ENCODE peak calls at places on chromosomes 12 and 14, in seven cellular contexts. V is uterus, B is cardiac fibroblast, Y is NB4, W is GM12865, Q is body of pancreas, D is AG04449. C is an unnamed sample.

GRCh38 chr12:58248599-58248998 is 307.2 kb downstream of the ATP23 start:
- DNase-seq in Q (no peak), W (no peak), Y (peak), D (no peak), V (no peak), B (no peak), C (no peak)

GRCh38 chr12:100138048-100138907 is 4.4 kb downstream of the BLTP3B start:
- DNase-seq in W (peak), V (no peak), B (peak), D (no peak), Q (no peak), Y (peak), C (no peak)

GRCh38 chr12:51846911-51847829 is 1.3 kb downstream of the FIGNL2 start:
- DNase-seq in V (no peak), B (no peak), Y (peak), Q (peak), W (no peak), D (no peak), C (no peak)

GRCh38 chr14:103476065-103476464 is 46.6 kb downstream of the CKB start:
- DNase-seq in D (no peak), Y (no peak), V (no peak), Q (no peak), W (no peak), B (no peak), C (no peak)

GRCh38 chr12:65495233-65495632 is 216.8 kb downstream of the MSRB3 start:
- DNase-seq in D (no peak), V (no peak), B (peak), Y (peak), W (peak), Q (no peak), C (peak)

GRCh38 chr14:92693998-92694780 is 54.2 kb downstream of the LGMN start:
- DNase-seq in V (no peak), B (no peak), D (no peak), Y (no peak), Q (no peak), W (no peak), C (peak)

GRCh38 chr12:53051881-53052412 is 2.1 kb downstream of the TNS2 start:
- DNase-seq in Q (no peak), B (no peak), W (no peak), V (peak), D (no peak), Y (no peak), C (no peak)

GRCh38 chr12:51183349-51183748 is 10.4 kb upstream of the TFCP2 start:
- DNase-seq in Q (no peak), D (no peak), B (no peak), Y (no peak), W (no peak), V (no peak), C (no peak)

GRCh38 chr12:64672925-64673409 is 62.7 kb downstream of the RASSF3 start:
- DNase-seq in D (no peak), V (peak), Q (peak), B (peak), W (no peak), Y (no peak), C (no peak)

GRCh38 chr14:38485011-38485410 is 229.1 kb upstream of the CLEC14A start:
- DNase-seq in V (no peak), D (no peak), B (no peak), Q (no peak), W (no peak), Y (no peak), C (no peak)

GRCh38 chr14:51310453-51311074 is 70.5 kb downstream of the TMX1 start:
- DNase-seq in D (no peak), Y (no peak), B (peak), V (peak), Q (no peak), W (no peak), C (no peak)

GRCh38 chr12:27015730-27016076 is 1.5 kb upstream of the TM7SF3 start:
- DNase-seq in W (peak), B (peak), Y (peak), D (no peak), V (no peak), Q (no peak), C (no peak)

GRCh38 chr12:121184425-121184824 is 25.5 kb upstream of the P2RX4 start:
- DNase-seq in B (no peak), Q (no peak), Y (no peak), V (no peak), D (no peak), W (no peak), C (no peak)

GRCh38 chr12:79897617-79898016 is 37.3 kb downstream of the PPP1R12A start:
- DNase-seq in Y (no peak), V (no peak), W (no peak), Q (no peak), D (peak), B (peak), C (peak)

GRCh38 chr14:65483647-65484046 is 71.1 kb downstream of the FUT8 start:
- DNase-seq in Y (no peak), D (no peak), W (peak), Q (no peak), V (no peak), B (peak), C (no peak)

GRCh38 chr14:25009891-25010290 is 40.1 kb downstream of the STXBP6 start:
- DNase-seq in Y (no peak), V (no peak), Q (no peak), D (no peak), W (no peak), B (peak), C (peak)

GRCh38 chr12:106296179-106296877 is 6.2 kb upstream of the TCP11L2 start:
- DNase-seq in Y (no peak), W (no peak), B (peak), V (no peak), D (peak), Q (peak), C (no peak)

GRCh38 chr12:5485471-5485870 is 53.6 kb downstream of the NTF3 start:
- DNase-seq in Q (no peak), D (no peak), B (no peak), Y (no peak), V (no peak), W (no peak), C (no peak)
- H3K4me3 ChIP-seq in Q (no peak), D (no peak), B (no peak), Y (no peak), V (no peak), W (no peak), C (no peak)

GRCh38 chr12:129911437-129912049 is 7.7 kb upstream of the TMEM132D start:
- DNase-seq in D (no peak), W (peak), V (no peak), B (peak), Q (peak), Y (peak), C (no peak)
- TF ChIP-seq CTCF in D (peak), W (peak), V (peak), B (peak), Q (peak), Y (peak), C (peak)

DNA sequence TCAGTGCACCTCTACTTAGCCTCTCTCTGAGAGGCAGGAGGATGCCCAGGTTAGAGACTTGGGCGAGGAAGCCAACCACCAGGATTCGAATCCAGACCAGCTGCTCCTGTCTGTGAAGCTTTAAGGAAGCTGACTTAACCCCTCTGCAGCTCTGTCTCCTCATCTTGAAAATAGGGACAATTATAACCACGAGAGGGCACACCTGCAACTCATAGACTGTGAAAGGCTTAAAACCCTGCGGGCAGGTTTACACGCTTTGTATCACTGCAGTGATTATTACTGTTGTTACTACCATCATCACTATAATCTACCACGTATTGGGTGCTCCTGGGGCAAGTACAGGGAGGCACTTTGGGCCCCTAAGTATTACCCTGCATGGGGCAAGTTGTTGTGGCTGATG is 379.8 kb downstream of the VRK1 start:
- DNase-seq in B (no peak), W (peak), V (no peak), D (no peak), Q (no peak), Y (peak), C (no peak)
- H3K4me3 ChIP-seq in B (no peak), W (no peak), V (no peak), D (no peak), Q (no peak), Y (no peak), C (no peak)

GRCh38 chr12:88228720-88229119 is 86.6 kb downstream of the TMTC3 start:
- DNase-seq in Q (no peak), V (no peak), D (no peak), W (no peak), Y (no peak), B (no peak), C (no peak)
- TF ChIP-seq CTCF in Q (no peak), V (no peak), D (no peak), W (no peak), Y (no peak), B (no peak), C (no peak)

GRCh38 chr12:89140141-89140540 is 212.2 kb downstream of the DUSP6 start:
- DNase-seq in V (no peak), Q (no peak), Y (no peak), W (no peak), D (no peak), B (no peak), C (no peak)
- H3K4me3 ChIP-seq in V (no peak), Q (no peak), Y (no peak), W (no peak), D (no peak), B (no peak), C (no peak)

DNA sequence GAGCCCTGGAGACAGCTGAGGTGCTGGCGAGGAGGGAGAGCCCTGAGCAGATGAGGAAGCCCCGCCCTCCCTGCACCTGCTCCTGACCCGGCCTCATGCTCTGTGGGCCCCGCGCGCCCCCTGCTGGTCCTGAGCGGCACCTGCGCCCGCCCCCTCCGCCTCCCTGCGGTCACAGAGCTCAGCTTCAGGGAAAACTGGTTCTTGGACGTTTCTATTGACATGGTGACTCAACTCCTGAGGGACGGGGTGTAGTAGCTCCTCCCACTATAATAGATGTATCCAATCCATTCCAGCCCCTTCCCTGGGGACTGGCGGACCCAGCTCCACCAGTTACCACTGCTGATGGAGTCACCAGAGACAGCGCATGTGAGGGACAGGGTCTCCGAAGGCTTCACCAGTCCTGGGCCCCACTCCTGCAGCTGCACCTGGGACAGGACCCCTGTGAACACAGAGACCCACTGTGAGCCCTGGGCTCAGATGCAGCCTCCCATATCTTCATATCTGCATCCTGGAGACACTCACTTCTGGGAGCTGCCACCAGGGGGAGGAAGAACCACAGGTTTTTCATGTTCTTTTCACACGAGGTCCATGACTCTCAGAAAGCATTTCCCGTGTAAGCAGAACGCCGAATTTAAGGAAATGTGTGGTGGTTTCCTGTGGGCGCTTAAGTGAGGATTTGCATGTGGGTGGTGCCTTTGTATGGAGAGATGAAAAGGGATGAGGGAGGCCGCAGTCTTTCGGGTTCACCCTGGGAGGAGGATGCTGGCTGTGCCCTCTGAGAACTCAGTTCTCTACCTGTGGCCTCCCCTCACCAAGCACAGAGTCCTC is 1346.5 kb downstream of the TMEM121 start:
- DNase-seq in Y (peak), D (no peak), Q (peak), W (peak), B (peak), V (peak), C (no peak)
- TF ChIP-seq CTCF in Y (peak), D (no peak), Q (peak), W (peak), B (peak), V (peak), C (peak)

GRCh38 chr12:89349814-89350213 is 2.5 kb downstream of the DUSP6 start:
- DNase-seq in V (no peak), W (no peak), B (peak), D (no peak), Y (peak), Q (peak), C (no peak)

GRCh38 chr12:89351489-89352241 is 636 bp downstream of the DUSP6 start:
- DNase-seq in W (peak), D (no peak), V (peak), B (no peak), Y (no peak), Q (peak), C (no peak)

GRCh38 chr12:89350661-89351488 is 1.4 kb downstream of the DUSP6 start:
- DNase-seq in B (peak), Y (peak), D (no peak), W (peak), V (no peak), Q (peak), C (no peak)

GRCh38 chr12:89348894-89349669 is 3.2 kb downstream of the DUSP6 start:
- DNase-seq in Y (peak), W (no peak), D (no peak), V (no peak), Q (no peak), B (peak), C (no peak)

DNA sequence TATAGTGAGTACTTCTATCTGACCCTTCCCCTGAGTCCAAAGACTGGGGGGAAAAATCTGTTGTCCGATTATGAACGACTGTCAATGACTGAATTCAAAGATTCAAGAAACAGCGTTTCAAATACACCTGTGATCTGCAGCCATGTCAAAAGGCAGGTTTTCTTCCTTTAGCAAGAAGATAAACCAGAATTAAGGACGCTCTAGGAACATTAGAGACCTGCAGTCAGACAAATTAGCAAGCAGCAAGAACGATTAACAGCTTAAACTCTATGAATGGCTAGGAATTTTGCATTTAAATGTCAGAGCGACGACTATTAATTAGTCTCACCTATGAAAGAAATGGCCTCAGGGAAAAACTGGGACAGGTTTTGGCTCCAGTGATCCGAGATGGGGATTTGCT is 2.0 kb downstream of the DUSP6 start:
- DNase-seq in Y (no peak), V (no peak), D (no peak), Q (no peak), B (no peak), W (no peak), C (no peak)
- H3K4me3 ChIP-seq in Y (peak), V (peak), D (peak), Q (peak), B (peak), W (no peak), C (peak)

DNA sequence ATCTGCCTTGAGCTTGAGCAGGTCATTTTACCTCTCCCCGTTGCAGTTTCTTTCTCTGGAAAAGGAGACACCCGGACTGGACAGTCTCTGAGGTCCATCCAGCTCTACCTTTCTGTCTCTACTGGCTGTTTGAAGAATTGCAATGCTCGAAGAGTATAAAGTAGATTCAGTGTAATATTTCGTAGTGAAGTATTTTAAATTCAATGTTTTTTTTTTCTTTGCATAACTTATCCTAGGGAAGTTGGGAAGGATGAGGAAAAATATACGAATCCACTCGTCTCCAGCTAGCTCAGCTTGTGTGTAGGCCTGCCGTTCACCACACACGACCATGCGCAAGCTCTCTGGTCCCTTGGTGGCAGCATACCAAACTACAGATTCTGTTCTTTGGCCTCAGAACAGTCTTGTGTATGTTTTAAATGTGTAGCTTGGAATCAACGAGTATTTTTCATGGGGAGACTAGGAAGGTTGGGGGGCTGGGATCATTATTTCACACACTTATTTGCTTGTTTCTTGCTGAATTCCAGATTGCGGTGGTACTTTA is 307.9 kb downstream of the CACNA1C start:
- DNase-seq in B (no peak), V (no peak), D (no peak), Y (peak), W (no peak), Q (no peak), C (no peak)
- TF ChIP-seq CTCF in B (no peak), V (peak), D (no peak), Y (peak), W (no peak), Q (no peak), C (peak)

GRCh38 chr12:22733756-22734155 is 108.8 kb downstream of the ETNK1 start:
- DNase-seq in V (no peak), Y (no peak), W (no peak), B (peak), D (no peak), Q (no peak), C (no peak)
- H3K4me3 ChIP-seq in V (no peak), Y (no peak), W (no peak), B (no peak), D (no peak), Q (no peak), C (no peak)

DNA sequence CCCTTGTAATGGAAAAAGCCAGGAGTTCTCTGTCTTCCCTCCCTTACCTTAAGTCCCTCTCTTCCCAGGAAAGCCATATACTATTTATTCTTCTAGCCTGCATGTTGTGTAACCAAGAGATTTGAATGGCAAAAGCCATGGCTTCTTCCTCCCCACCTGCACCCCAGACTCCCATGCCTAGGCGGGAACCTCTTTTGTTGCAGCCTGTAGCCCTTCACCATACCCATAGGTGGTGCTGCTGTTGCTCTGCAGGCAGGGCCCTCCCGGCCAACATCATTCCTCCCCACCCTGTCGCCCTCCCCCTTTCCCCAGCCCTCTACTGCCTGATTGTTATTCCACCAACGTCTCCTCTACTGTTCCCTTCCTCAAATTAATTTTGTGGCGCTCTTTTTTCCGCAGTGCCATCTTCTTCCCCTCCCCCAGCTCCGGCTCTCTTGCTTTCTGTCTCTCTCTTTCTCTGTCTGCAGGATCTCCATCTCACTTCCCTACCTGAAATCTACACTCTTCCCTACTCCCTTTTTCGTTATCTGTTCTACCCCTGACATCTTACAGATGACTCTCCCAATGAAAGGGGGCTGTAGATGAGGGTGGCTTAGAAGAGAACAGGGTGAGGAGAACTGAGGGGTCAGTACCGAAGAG is 13.8 kb downstream of the NGDN start:
- DNase-seq in D (no peak), V (no peak), W (peak), B (peak), Q (no peak), Y (peak), C (no peak)
- TF ChIP-seq CTCF in D (peak), V (no peak), W (peak), B (peak), Q (no peak), Y (peak), C (peak)